ENCODE peak calls at places on chromosomes 6 and 20, in eight cellular contexts. One of them, this sample, is unnamed.

GRCh38 chr6:43904311-43905123 is 134.5 kb downstream of the VEGFA start:
- DNase-seq in cardiac muscle cell: no peak
- DNase-seq in ascending aorta: no peak
- DNase-seq in endothelial cell: no peak
- DNase-seq in AG04450: no peak
- DNase-seq in GM13976: no peak
- DNase-seq in fibroblast of pulmonary artery: peak; percentile 26
- DNase-seq in coronary artery: no peak
- DNase-seq in this sample: no peak

GRCh38 chr6:100382031-100382430 is 82.7 kb downstream of the SIM1 start:
- DNase-seq in cardiac muscle cell: no peak
- DNase-seq in ascending aorta: no peak
- DNase-seq in endothelial cell: no peak
- DNase-seq in AG04450: no peak
- DNase-seq in GM13976: no peak
- DNase-seq in fibroblast of pulmonary artery: no peak
- DNase-seq in coronary artery: no peak
- DNase-seq in this sample: no peak

GRCh38 chr6:14721103-14721758 is 524.6 kb upstream of the JARID2 start:
- DNase-seq in cardiac muscle cell: peak; percentile 64
- DNase-seq in ascending aorta: no peak
- DNase-seq in endothelial cell: peak; percentile 8
- DNase-seq in AG04450: no peak
- DNase-seq in GM13976: no peak
- DNase-seq in fibroblast of pulmonary artery: peak; percentile 82
- DNase-seq in coronary artery: peak; percentile 21
- DNase-seq in this sample: no peak

GRCh38 chr20:9287062-9287461 is 218.2 kb downstream of the PLCB4 start:
- DNase-seq in cardiac muscle cell: no peak
- DNase-seq in ascending aorta: no peak
- DNase-seq in endothelial cell: no peak
- DNase-seq in AG04450: no peak
- DNase-seq in GM13976: no peak
- DNase-seq in fibroblast of pulmonary artery: no peak
- DNase-seq in coronary artery: no peak
- DNase-seq in this sample: no peak

GRCh38 chr20:8616792-8617191 is 452.1 kb upstream of the PLCB4 start:
- DNase-seq in cardiac muscle cell: peak; percentile 7
- DNase-seq in ascending aorta: no peak
- DNase-seq in endothelial cell: no peak
- DNase-seq in AG04450: no peak
- DNase-seq in GM13976: no peak
- DNase-seq in fibroblast of pulmonary artery: peak; percentile 68
- DNase-seq in coronary artery: no peak
- DNase-seq in this sample: no peak

GRCh38 chr6:139416146-139416545 is 41.7 kb upstream of the CITED2 start:
- DNase-seq in cardiac muscle cell: no peak
- DNase-seq in ascending aorta: no peak
- DNase-seq in endothelial cell: no peak
- DNase-seq in AG04450: no peak
- DNase-seq in GM13976: no peak
- DNase-seq in fibroblast of pulmonary artery: no peak
- DNase-seq in coronary artery: no peak
- DNase-seq in this sample: no peak

GRCh38 chr6:126030045-126030444 is 43.7 kb downstream of the TRMT11 start:
- DNase-seq in cardiac muscle cell: peak; percentile 82
- DNase-seq in ascending aorta: no peak
- DNase-seq in endothelial cell: no peak
- DNase-seq in AG04450: peak; percentile 8
- DNase-seq in GM13976: no peak
- DNase-seq in fibroblast of pulmonary artery: no peak
- DNase-seq in coronary artery: no peak
- DNase-seq in this sample: no peak

GRCh38 chr20:5767493-5768098 is 17.4 kb downstream of the SHLD1 start:
- DNase-seq in cardiac muscle cell: no peak
- DNase-seq in ascending aorta: no peak
- DNase-seq in endothelial cell: no peak
- DNase-seq in AG04450: no peak
- DNase-seq in GM13976: no peak
- DNase-seq in fibroblast of pulmonary artery: no peak
- DNase-seq in coronary artery: no peak
- DNase-seq in this sample: no peak

GRCh38 chr20:49482621-49483017 is at the start of gene KCNB1:
- DNase-seq in cardiac muscle cell: peak; percentile 95
- DNase-seq in ascending aorta: no peak
- DNase-seq in endothelial cell: peak; percentile 75
- DNase-seq in AG04450: no peak
- DNase-seq in GM13976: peak; percentile 66
- DNase-seq in fibroblast of pulmonary artery: peak; percentile 45
- DNase-seq in coronary artery: peak; percentile 77
- DNase-seq in this sample: peak; percentile 77

GRCh38 chr6:143401060-143401426 is 49.5 kb downstream of the ADAT2 start:
- DNase-seq in cardiac muscle cell: no peak
- DNase-seq in ascending aorta: no peak
- DNase-seq in endothelial cell: no peak
- DNase-seq in AG04450: no peak
- DNase-seq in GM13976: no peak
- DNase-seq in fibroblast of pulmonary artery: no peak
- DNase-seq in coronary artery: no peak
- DNase-seq in this sample: no peak

GRCh38 chr20:63089051-63089907 is 82.5 kb upstream of the BHLHE23 start:
- DNase-seq in cardiac muscle cell: no peak
- DNase-seq in ascending aorta: no peak
- DNase-seq in endothelial cell: no peak
- DNase-seq in AG04450: no peak
- DNase-seq in GM13976: no peak
- DNase-seq in fibroblast of pulmonary artery: no peak
- DNase-seq in coronary artery: peak; percentile 67
- DNase-seq in this sample: no peak

GRCh38 chr20:44716309-44717106 is 1.3 kb downstream of the CCN5 start:
- DNase-seq in cardiac muscle cell: no peak
- DNase-seq in ascending aorta: no peak
- DNase-seq in endothelial cell: no peak
- DNase-seq in AG04450: no peak
- DNase-seq in GM13976: no peak
- DNase-seq in fibroblast of pulmonary artery: no peak
- DNase-seq in coronary artery: peak; percentile 74
- DNase-seq in this sample: no peak

GRCh38 chr20:7094438-7094997 is 327.0 kb downstream of the BMP2 start:
- DNase-seq in cardiac muscle cell: peak; percentile 73
- DNase-seq in ascending aorta: no peak
- DNase-seq in endothelial cell: peak; percentile 68
- DNase-seq in AG04450: no peak
- DNase-seq in GM13976: no peak
- DNase-seq in fibroblast of pulmonary artery: peak; percentile 16
- DNase-seq in coronary artery: no peak
- DNase-seq in this sample: peak; percentile 4

GRCh38 chr20:10339609-10340008 is 94.4 kb downstream of the MKKS start:
- DNase-seq in cardiac muscle cell: no peak
- DNase-seq in ascending aorta: no peak
- DNase-seq in endothelial cell: no peak
- DNase-seq in AG04450: no peak
- DNase-seq in GM13976: no peak
- DNase-seq in fibroblast of pulmonary artery: no peak
- DNase-seq in coronary artery: no peak
- DNase-seq in this sample: no peak

GRCh38 chr6:87846446-87846845 is 144.4 kb upstream of the AKIRIN2 start:
- DNase-seq in cardiac muscle cell: no peak
- DNase-seq in ascending aorta: no peak
- DNase-seq in endothelial cell: no peak
- DNase-seq in AG04450: no peak
- DNase-seq in GM13976: no peak
- DNase-seq in fibroblast of pulmonary artery: no peak
- DNase-seq in coronary artery: no peak
- DNase-seq in this sample: no peak

GRCh38 chr6:132118144-132118543 is 167.0 kb upstream of the CCN2 start:
- DNase-seq in cardiac muscle cell: no peak
- DNase-seq in ascending aorta: no peak
- DNase-seq in endothelial cell: no peak
- DNase-seq in AG04450: no peak
- DNase-seq in GM13976: no peak
- DNase-seq in fibroblast of pulmonary artery: no peak
- DNase-seq in coronary artery: no peak
- DNase-seq in this sample: no peak

GRCh38 chr6:153117986-153118886 is 12.8 kb downstream of the RGS17 start:
- DNase-seq in cardiac muscle cell: no peak
- DNase-seq in ascending aorta: no peak
- DNase-seq in endothelial cell: no peak
- DNase-seq in AG04450: peak; percentile 26
- DNase-seq in GM13976: no peak
- DNase-seq in fibroblast of pulmonary artery: peak; percentile 66
- DNase-seq in coronary artery: no peak
- DNase-seq in this sample: peak; percentile 48

GRCh38 chr20:31962741-31963140 is 5.2 kb upstream of the XKR7 start:
- DNase-seq in cardiac muscle cell: no peak
- DNase-seq in ascending aorta: no peak
- DNase-seq in endothelial cell: no peak
- DNase-seq in AG04450: no peak
- DNase-seq in GM13976: no peak
- DNase-seq in fibroblast of pulmonary artery: no peak
- DNase-seq in coronary artery: no peak
- DNase-seq in this sample: no peak

GRCh38 chr6:169564453-169565240 is 137.2 kb downstream of the WDR27 start:
- DNase-seq in cardiac muscle cell: no peak
- DNase-seq in ascending aorta: no peak
- DNase-seq in endothelial cell: no peak
- DNase-seq in AG04450: no peak
- DNase-seq in GM13976: peak; percentile 18
- DNase-seq in fibroblast of pulmonary artery: no peak
- DNase-seq in coronary artery: no peak
- DNase-seq in this sample: no peak
- TF ChIP-seq CTCF in cardiac muscle cell: no peak
- TF ChIP-seq CTCF in ascending aorta: no peak
- TF ChIP-seq CTCF in endothelial cell: no peak
- TF ChIP-seq CTCF in AG04450: no peak
- TF ChIP-seq CTCF in GM13976: no peak
- TF ChIP-seq CTCF in fibroblast of pulmonary artery: no peak
- TF ChIP-seq CTCF in coronary artery: no peak
- TF ChIP-seq CTCF in this sample: no peak

DNA sequence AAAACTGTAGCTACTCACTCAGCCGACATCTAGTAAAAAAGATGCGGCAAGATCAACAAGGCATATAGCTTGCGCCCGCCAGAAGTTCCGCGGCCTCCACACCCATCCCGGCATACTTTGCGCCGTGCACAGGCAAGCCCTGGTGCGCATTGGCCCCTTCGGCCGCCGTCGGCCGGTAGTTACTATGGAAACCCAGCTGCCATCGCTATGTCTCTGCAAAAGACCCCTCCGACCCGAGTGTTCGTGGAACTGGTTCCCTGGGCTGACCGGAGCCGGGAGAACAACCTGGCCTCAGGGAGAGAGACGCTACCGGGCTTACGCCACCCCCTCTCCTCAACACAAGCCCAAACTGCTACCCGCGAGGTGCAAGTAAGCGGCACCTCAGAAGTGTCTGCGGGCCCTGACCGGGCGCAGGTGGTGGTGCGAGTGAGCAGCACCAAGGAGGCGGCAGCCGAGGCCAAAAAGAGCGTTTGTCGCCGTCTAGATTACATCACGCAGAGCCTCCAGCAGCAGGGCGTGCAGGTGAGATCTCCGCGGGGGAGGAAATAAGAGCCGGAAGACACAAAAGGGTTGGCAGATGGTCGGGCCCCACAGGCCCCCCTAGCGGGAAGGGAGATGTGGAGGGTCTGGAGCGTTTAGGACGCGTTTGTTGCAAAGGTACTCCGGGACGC is at the start of gene IRAK1BP1:
- DNase-seq in cardiac muscle cell: peak; percentile 89
- DNase-seq in ascending aorta: peak; percentile 17
- DNase-seq in endothelial cell: peak; percentile 83
- DNase-seq in AG04450: peak; percentile 52
- DNase-seq in GM13976: peak; percentile 93
- DNase-seq in fibroblast of pulmonary artery: peak; percentile 84
- DNase-seq in coronary artery: peak; percentile 79
- DNase-seq in this sample: peak; percentile 86
- TF ChIP-seq CTCF in cardiac muscle cell: peak; percentile 24
- TF ChIP-seq CTCF in ascending aorta: no peak
- TF ChIP-seq CTCF in endothelial cell: no peak
- TF ChIP-seq CTCF in AG04450: peak; percentile 35
- TF ChIP-seq CTCF in GM13976: no peak
- TF ChIP-seq CTCF in fibroblast of pulmonary artery: no peak
- TF ChIP-seq CTCF in coronary artery: no peak
- TF ChIP-seq CTCF in this sample: no peak

DNA sequence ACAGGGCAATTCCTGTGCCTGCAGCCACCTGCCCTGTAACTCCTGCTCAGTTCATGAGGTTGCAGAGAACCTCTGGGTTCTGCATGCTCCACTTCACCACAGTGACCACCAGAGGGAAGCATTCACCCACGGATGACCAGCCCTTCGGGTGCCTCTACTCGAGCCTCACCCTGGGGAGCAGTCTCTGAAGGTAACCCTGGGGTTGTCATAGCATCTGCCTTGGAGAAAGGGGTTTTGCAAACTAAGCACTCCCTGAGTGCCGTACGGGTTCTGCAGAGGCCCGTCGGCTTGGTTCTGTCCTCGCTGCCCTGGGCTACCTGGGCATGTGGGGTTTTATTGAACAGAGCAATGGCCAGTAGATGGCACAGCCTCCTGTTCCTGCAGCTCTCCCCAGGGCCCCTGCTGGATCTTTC is 10.2 kb upstream of the CST5 start:
- DNase-seq in cardiac muscle cell: peak; percentile 76
- DNase-seq in ascending aorta: no peak
- DNase-seq in endothelial cell: peak; percentile 70
- DNase-seq in AG04450: peak; percentile 2
- DNase-seq in GM13976: no peak
- DNase-seq in fibroblast of pulmonary artery: peak; percentile 32
- DNase-seq in coronary artery: no peak
- DNase-seq in this sample: peak; percentile 39
- TF ChIP-seq CTCF in cardiac muscle cell: peak; percentile 75
- TF ChIP-seq CTCF in ascending aorta: no peak
- TF ChIP-seq CTCF in endothelial cell: peak; percentile 82
- TF ChIP-seq CTCF in AG04450: peak; percentile 67
- TF ChIP-seq CTCF in GM13976: peak; percentile 67
- TF ChIP-seq CTCF in fibroblast of pulmonary artery: peak; percentile 63
- TF ChIP-seq CTCF in coronary artery: peak; percentile 15
- TF ChIP-seq CTCF in this sample: peak; percentile 72

GRCh38 chr6:37711331-37711924 is 13.7 kb upstream of the MDGA1 start:
- DNase-seq in cardiac muscle cell: no peak
- DNase-seq in ascending aorta: no peak
- DNase-seq in endothelial cell: no peak
- DNase-seq in AG04450: no peak
- DNase-seq in GM13976: no peak
- DNase-seq in fibroblast of pulmonary artery: no peak
- DNase-seq in coronary artery: no peak
- DNase-seq in this sample: no peak

GRCh38 chr6:37709250-37709931 is 11.7 kb upstream of the MDGA1 start:
- DNase-seq in cardiac muscle cell: no peak
- DNase-seq in ascending aorta: no peak
- DNase-seq in endothelial cell: no peak
- DNase-seq in AG04450: no peak
- DNase-seq in GM13976: no peak
- DNase-seq in fibroblast of pulmonary artery: no peak
- DNase-seq in coronary artery: no peak
- DNase-seq in this sample: no peak

GRCh38 chr6:37710616-37711015 is 12.9 kb upstream of the MDGA1 start:
- DNase-seq in cardiac muscle cell: no peak
- DNase-seq in ascending aorta: no peak
- DNase-seq in endothelial cell: no peak
- DNase-seq in AG04450: no peak
- DNase-seq in GM13976: no peak
- DNase-seq in fibroblast of pulmonary artery: no peak
- DNase-seq in coronary artery: no peak
- DNase-seq in this sample: no peak

GRCh38 chr6:37712508-37712907 is 14.8 kb upstream of the MDGA1 start:
- DNase-seq in cardiac muscle cell: no peak
- DNase-seq in ascending aorta: no peak
- DNase-seq in endothelial cell: no peak
- DNase-seq in AG04450: no peak
- DNase-seq in GM13976: no peak
- DNase-seq in fibroblast of pulmonary artery: no peak
- DNase-seq in coronary artery: no peak
- DNase-seq in this sample: no peak

GRCh38 chr6:37709932-37710565 is 12.4 kb upstream of the MDGA1 start:
- DNase-seq in cardiac muscle cell: no peak
- DNase-seq in ascending aorta: no peak
- DNase-seq in endothelial cell: no peak
- DNase-seq in AG04450: no peak
- DNase-seq in GM13976: no peak
- DNase-seq in fibroblast of pulmonary artery: no peak
- DNase-seq in coronary artery: no peak
- DNase-seq in this sample: no peak
- TF ChIP-seq CTCF in cardiac muscle cell: no peak
- TF ChIP-seq CTCF in ascending aorta: no peak
- TF ChIP-seq CTCF in endothelial cell: no peak
- TF ChIP-seq CTCF in AG04450: no peak
- TF ChIP-seq CTCF in GM13976: no peak
- TF ChIP-seq CTCF in fibroblast of pulmonary artery: no peak
- TF ChIP-seq CTCF in coronary artery: no peak
- TF ChIP-seq CTCF in this sample: no peak